ENCODE peak calls at places on chromosomes 1 and 21, in four cellular contexts. One of them, this sample, is unnamed. For H3K36me3, the result is how much of the 10 kb centered on the place peaks cover.

GRCh38 chr1:109632671-109633346 is 13.2 kb downstream of the AMPD2 start:
- DNase-seq in CD4-positive, CD25-positive, alpha-beta regulatory T cell: no peak
- DNase-seq in transverse colon: peak
- DNase-seq in adrenal gland: no peak
- DNase-seq in this sample: peak

GRCh38 chr1:12532405-12533315 is 85.3 kb downstream of the DHRS3 start:
- DNase-seq in CD4-positive, CD25-positive, alpha-beta regulatory T cell: no peak
- DNase-seq in transverse colon: no peak
- DNase-seq in adrenal gland: no peak
- DNase-seq in this sample: no peak

GRCh38 chr1:17588048-17588781 is 48.7 kb downstream of the ARHGEF10L start:
- DNase-seq in CD4-positive, CD25-positive, alpha-beta regulatory T cell: no peak
- DNase-seq in transverse colon: peak
- DNase-seq in adrenal gland: no peak
- DNase-seq in this sample: peak

GRCh38 chr1:228453614-228454013 is 33.6 kb upstream of the RNF187 start:
- DNase-seq in CD4-positive, CD25-positive, alpha-beta regulatory T cell: no peak
- DNase-seq in transverse colon: no peak
- DNase-seq in adrenal gland: no peak
- DNase-seq in this sample: no peak

GRCh38 chr1:197736689-197737088 is 38.6 kb downstream of the DENND1B start:
- DNase-seq in CD4-positive, CD25-positive, alpha-beta regulatory T cell: no peak
- DNase-seq in transverse colon: no peak
- DNase-seq in adrenal gland: no peak
- DNase-seq in this sample: no peak

GRCh38 chr1:30901798-30902652 is 6.5 kb downstream of the SDC3 start:
- DNase-seq in CD4-positive, CD25-positive, alpha-beta regulatory T cell: no peak
- DNase-seq in transverse colon: no peak
- DNase-seq in adrenal gland: peak
- DNase-seq in this sample: no peak

GRCh38 chr1:22370190-22370498 is 81.5 kb upstream of the ZBTB40 start:
- DNase-seq in CD4-positive, CD25-positive, alpha-beta regulatory T cell: no peak
- DNase-seq in transverse colon: no peak
- DNase-seq in adrenal gland: no peak
- DNase-seq in this sample: no peak

GRCh38 chr1:43879414-43879813 is 54.2 kb upstream of the ARTN start:
- DNase-seq in CD4-positive, CD25-positive, alpha-beta regulatory T cell: no peak
- DNase-seq in transverse colon: no peak
- DNase-seq in adrenal gland: no peak
- DNase-seq in this sample: no peak

GRCh38 chr1:154430903-154431302 is 25.8 kb downstream of the IL6R start:
- DNase-seq in CD4-positive, CD25-positive, alpha-beta regulatory T cell: no peak
- DNase-seq in transverse colon: no peak
- DNase-seq in adrenal gland: no peak
- DNase-seq in this sample: no peak

GRCh38 chr1:185483647-185484450 is 166.8 kb upstream of the IVNS1ABP start:
- DNase-seq in CD4-positive, CD25-positive, alpha-beta regulatory T cell: no peak
- DNase-seq in transverse colon: no peak
- DNase-seq in adrenal gland: no peak
- DNase-seq in this sample: no peak

GRCh38 chr1:77121503-77121902 is 97.7 kb downstream of the PIGK start:
- DNase-seq in CD4-positive, CD25-positive, alpha-beta regulatory T cell: no peak
- DNase-seq in transverse colon: no peak
- DNase-seq in adrenal gland: no peak
- DNase-seq in this sample: no peak

GRCh38 chr21:27424601-27425000 is 457.7 kb upstream of the ADAMTS5 start:
- DNase-seq in CD4-positive, CD25-positive, alpha-beta regulatory T cell: no peak
- DNase-seq in transverse colon: no peak
- DNase-seq in adrenal gland: no peak
- DNase-seq in this sample: no peak

GRCh38 chr21:27423906-27424595 is 457.2 kb upstream of the ADAMTS5 start:
- DNase-seq in CD4-positive, CD25-positive, alpha-beta regulatory T cell: no peak
- DNase-seq in transverse colon: no peak
- DNase-seq in adrenal gland: no peak
- DNase-seq in this sample: no peak

GRCh38 chr21:27425172-27425571 is 458.3 kb upstream of the ADAMTS5 start:
- DNase-seq in CD4-positive, CD25-positive, alpha-beta regulatory T cell: no peak
- DNase-seq in transverse colon: no peak
- DNase-seq in adrenal gland: no peak
- DNase-seq in this sample: no peak

GRCh38 chr21:27425574-27425973 is 458.7 kb upstream of the ADAMTS5 start:
- DNase-seq in CD4-positive, CD25-positive, alpha-beta regulatory T cell: no peak
- DNase-seq in transverse colon: no peak
- DNase-seq in adrenal gland: no peak
- DNase-seq in this sample: no peak

DNA sequence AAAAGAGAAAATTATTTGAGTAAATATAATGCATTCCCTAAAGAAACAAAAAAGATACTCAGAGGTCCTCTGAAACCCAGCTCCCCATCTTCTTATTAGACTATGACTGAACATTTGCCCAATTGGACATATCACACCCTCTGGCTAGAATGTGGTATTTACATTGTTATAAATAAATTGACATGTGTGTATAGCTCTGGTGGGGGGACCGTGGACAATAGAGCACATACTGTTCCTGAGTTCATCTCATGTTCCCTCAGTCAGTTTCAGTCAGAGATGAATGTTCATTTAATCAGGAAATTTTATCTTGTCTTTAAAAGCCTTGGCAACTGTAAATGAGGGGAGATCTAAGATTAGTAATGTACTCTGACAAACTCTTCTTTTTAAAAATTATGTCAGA is 459.3 kb upstream of the ADAMTS5 start:
- DNase-seq in CD4-positive, CD25-positive, alpha-beta regulatory T cell: no peak
- DNase-seq in transverse colon: no peak
- DNase-seq in adrenal gland: no peak
- DNase-seq in this sample: no peak
- H3K36me3 ChIP-seq in CD4-positive, CD25-positive, alpha-beta regulatory T cell: under half
- H3K36me3 ChIP-seq in transverse colon: under half
- H3K36me3 ChIP-seq in adrenal gland: under half
- H3K36me3 ChIP-seq in this sample: under half

GRCh38 chr1:205735218-205735617 is 14.8 kb downstream of the NUCKS1 start:
- DNase-seq in CD4-positive, CD25-positive, alpha-beta regulatory T cell: peak
- DNase-seq in transverse colon: no peak
- DNase-seq in adrenal gland: no peak
- DNase-seq in this sample: no peak

GRCh38 chr1:205733438-205734175 is 16.4 kb downstream of the NUCKS1 start:
- DNase-seq in CD4-positive, CD25-positive, alpha-beta regulatory T cell: no peak
- DNase-seq in transverse colon: no peak
- DNase-seq in adrenal gland: no peak
- DNase-seq in this sample: no peak

GRCh38 chr1:205726619-205727125 is 23.3 kb downstream of the NUCKS1 start:
- DNase-seq in CD4-positive, CD25-positive, alpha-beta regulatory T cell: no peak
- DNase-seq in transverse colon: no peak
- DNase-seq in adrenal gland: no peak
- DNase-seq in this sample: no peak

GRCh38 chr1:205725514-205725913 is 24.5 kb downstream of the NUCKS1 start:
- DNase-seq in CD4-positive, CD25-positive, alpha-beta regulatory T cell: no peak
- DNase-seq in transverse colon: no peak
- DNase-seq in adrenal gland: no peak
- DNase-seq in this sample: no peak

DNA sequence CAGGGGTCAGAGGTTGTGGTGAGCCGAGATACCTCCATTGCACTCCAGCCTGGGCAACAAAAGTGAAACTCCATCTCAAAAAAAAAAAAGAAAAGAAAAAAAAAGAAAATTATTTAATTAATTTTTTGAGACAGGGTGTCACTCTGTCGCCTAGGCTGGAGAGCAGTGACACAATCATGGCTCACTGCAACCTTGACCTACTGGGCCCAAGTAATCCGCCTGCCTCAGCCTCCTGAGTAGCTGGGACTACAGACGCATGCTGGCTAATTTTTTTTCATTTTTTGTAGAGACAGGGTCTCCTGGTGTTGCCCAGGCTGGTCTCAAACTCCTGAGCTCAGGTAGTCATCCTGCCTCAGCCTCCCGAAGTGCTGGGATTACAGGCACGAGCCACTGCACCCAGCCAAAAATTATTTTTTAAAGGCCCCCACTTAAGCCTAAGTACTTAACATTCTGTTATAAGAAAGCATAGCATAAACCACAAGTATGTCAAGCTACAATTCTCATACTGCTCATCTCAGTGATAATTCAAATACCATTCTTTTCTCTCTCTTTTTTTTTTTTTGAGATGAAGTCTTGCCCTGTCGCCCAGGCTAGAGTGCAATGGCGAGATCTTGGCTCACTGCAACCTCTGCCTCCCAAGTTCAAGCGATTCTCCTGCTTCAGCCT is 19.9 kb downstream of the NUCKS1 start:
- DNase-seq in CD4-positive, CD25-positive, alpha-beta regulatory T cell: no peak
- DNase-seq in transverse colon: no peak
- DNase-seq in adrenal gland: peak
- DNase-seq in this sample: no peak
- H3K36me3 ChIP-seq in CD4-positive, CD25-positive, alpha-beta regulatory T cell: under half
- H3K36me3 ChIP-seq in transverse colon: under half
- H3K36me3 ChIP-seq in adrenal gland: under half
- H3K36me3 ChIP-seq in this sample: under half

GRCh38 chr21:45280178-45280821 is 7.4 kb downstream of the POFUT2 start:
- DNase-seq in CD4-positive, CD25-positive, alpha-beta regulatory T cell: no peak
- DNase-seq in transverse colon: no peak
- DNase-seq in adrenal gland: peak
- DNase-seq in this sample: peak
- H3K36me3 ChIP-seq in CD4-positive, CD25-positive, alpha-beta regulatory T cell: half or more
- H3K36me3 ChIP-seq in transverse colon: under half
- H3K36me3 ChIP-seq in adrenal gland: half or more
- H3K36me3 ChIP-seq in this sample: half or more

DNA sequence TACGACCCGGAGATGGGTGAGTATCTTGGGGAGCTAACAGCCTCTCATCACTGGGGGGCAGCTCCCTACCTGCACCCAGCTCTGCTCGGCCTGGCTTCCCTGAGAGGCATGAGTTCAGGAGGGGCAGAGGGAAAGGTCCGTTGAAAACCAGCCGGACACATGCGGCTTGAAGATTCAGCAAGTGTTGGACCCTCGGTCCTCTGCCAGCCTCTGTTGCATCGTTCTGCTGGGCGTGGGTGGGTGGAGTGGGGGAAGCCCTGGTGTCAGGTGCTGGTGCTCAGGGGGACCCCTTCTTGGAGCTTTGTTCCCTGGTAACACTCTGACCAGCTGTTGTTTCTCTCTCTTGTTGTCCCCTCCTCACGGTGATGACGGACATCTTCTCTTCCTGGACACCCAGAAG is 20.9 kb downstream of the PSEN2 start:
- DNase-seq in CD4-positive, CD25-positive, alpha-beta regulatory T cell: no peak
- DNase-seq in transverse colon: no peak
- DNase-seq in adrenal gland: no peak
- DNase-seq in this sample: no peak
- H3K36me3 ChIP-seq in CD4-positive, CD25-positive, alpha-beta regulatory T cell: under half
- H3K36me3 ChIP-seq in transverse colon: under half
- H3K36me3 ChIP-seq in adrenal gland: half or more
- H3K36me3 ChIP-seq in this sample: under half

GRCh38 chr1:37477946-37478345 is 3.6 kb downstream of the ZC3H12A start:
- DNase-seq in CD4-positive, CD25-positive, alpha-beta regulatory T cell: peak
- DNase-seq in transverse colon: peak
- DNase-seq in adrenal gland: no peak
- DNase-seq in this sample: peak

GRCh38 chr1:37477198-37477931 is 3.0 kb downstream of the ZC3H12A start:
- DNase-seq in CD4-positive, CD25-positive, alpha-beta regulatory T cell: peak
- DNase-seq in transverse colon: peak
- DNase-seq in adrenal gland: peak
- DNase-seq in this sample: peak

GRCh38 chr1:37476087-37476452 is 1.7 kb downstream of the ZC3H12A start:
- DNase-seq in CD4-positive, CD25-positive, alpha-beta regulatory T cell: no peak
- DNase-seq in transverse colon: peak
- DNase-seq in adrenal gland: no peak
- DNase-seq in this sample: no peak

GRCh38 chr1:37475380-37476086 is 1.2 kb downstream of the ZC3H12A start:
- DNase-seq in CD4-positive, CD25-positive, alpha-beta regulatory T cell: peak
- DNase-seq in transverse colon: peak
- DNase-seq in adrenal gland: peak
- DNase-seq in this sample: peak

GRCh38 chr1:37476460-37477197 is 2.2 kb downstream of the ZC3H12A start:
- DNase-seq in CD4-positive, CD25-positive, alpha-beta regulatory T cell: peak
- DNase-seq in transverse colon: peak
- DNase-seq in adrenal gland: peak
- DNase-seq in this sample: peak
- H3K36me3 ChIP-seq in CD4-positive, CD25-positive, alpha-beta regulatory T cell: under half
- H3K36me3 ChIP-seq in transverse colon: under half
- H3K36me3 ChIP-seq in adrenal gland: under half
- H3K36me3 ChIP-seq in this sample: under half

DNA sequence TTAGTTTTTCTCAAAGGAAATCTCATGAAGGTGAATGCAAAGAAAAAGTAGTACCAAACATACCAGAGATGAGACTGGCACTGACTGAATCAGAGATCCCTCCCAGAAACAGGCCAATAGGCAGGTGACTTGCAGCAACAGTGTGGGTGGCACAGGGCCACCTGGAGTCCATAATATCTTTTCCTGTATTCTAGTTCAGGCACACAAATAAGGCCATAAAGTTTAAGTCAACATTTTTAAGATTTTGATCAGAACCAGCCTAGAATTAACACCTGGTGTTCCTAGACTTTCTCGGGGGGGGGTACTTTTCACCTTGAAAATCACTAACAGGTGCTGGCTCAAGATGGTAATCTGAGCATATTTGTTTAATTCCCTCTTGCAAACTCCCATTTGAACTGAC is 19.1 kb downstream of the SDE2 start:
- DNase-seq in CD4-positive, CD25-positive, alpha-beta regulatory T cell: no peak
- DNase-seq in transverse colon: peak
- DNase-seq in adrenal gland: no peak
- DNase-seq in this sample: no peak
- H3K36me3 ChIP-seq in CD4-positive, CD25-positive, alpha-beta regulatory T cell: half or more
- H3K36me3 ChIP-seq in transverse colon: under half
- H3K36me3 ChIP-seq in adrenal gland: under half
- H3K36me3 ChIP-seq in this sample: under half

DNA sequence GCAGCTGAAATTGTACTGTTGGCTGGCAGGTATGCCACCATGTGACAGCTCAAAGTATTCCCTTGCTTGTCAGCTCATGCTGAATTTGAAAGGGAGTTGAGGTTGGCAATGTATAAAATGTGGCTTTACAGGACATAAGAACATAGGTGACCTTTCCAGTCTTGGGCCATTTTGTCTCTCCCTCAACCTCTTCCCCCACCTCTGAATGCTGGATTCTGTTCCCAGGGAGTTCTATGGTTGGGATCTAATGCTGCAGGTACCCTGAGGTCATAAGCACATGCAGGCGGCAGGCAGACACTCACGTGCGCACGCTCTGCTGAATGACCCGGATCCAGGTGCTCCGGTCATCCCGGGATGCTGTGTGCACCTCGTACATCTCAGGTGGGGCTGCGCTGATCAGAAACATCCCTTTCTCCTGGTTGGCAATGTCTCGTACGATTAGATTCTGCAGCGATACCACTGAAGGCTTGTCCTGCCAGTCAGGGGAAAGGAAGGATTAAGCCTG is 16.0 kb downstream of the RXFP4 start:
- DNase-seq in CD4-positive, CD25-positive, alpha-beta regulatory T cell: no peak
- DNase-seq in transverse colon: no peak
- DNase-seq in adrenal gland: no peak
- DNase-seq in this sample: no peak
- H3K36me3 ChIP-seq in CD4-positive, CD25-positive, alpha-beta regulatory T cell: half or more
- H3K36me3 ChIP-seq in transverse colon: under half
- H3K36me3 ChIP-seq in adrenal gland: half or more
- H3K36me3 ChIP-seq in this sample: under half

This sample was measured in kidney.